ENCODE peak calls at places on chromosome 12, in nine cellular contexts. T is choroid plexus epithelial cell, F is tibial artery, Z is cardiac muscle cell, E is fibroblast of mammary gland, R is transverse colon, S is lower lobe of right lung, G is AG09319, I is fibroblast of lung. B is an unnamed sample.

GRCh38 chr12:78928200-78929074 is 63.9 kb downstream of the SYT1 start:
- DNase-seq in T (peak), F (no peak), Z (peak), E (peak), R (no peak), S (no peak), G (no peak), I (peak), B (no peak)

GRCh38 chr12:68177562-68177961 is 18.0 kb upstream of the IFNG start:
- DNase-seq in T (no peak), F (no peak), Z (no peak), E (no peak), R (no peak), S (no peak), G (no peak), I (no peak), B (no peak)

GRCh38 chr12:12028668-12029402 is 41.9 kb upstream of the BCL2L14 start:
- DNase-seq in T (no peak), F (no peak), Z (no peak), E (no peak), R (no peak), S (no peak), G (no peak), I (no peak), B (no peak)

GRCh38 chr12:105504286-105504685 is 173.8 kb downstream of the C12orf75 start:
- DNase-seq in T (no peak), F (no peak), Z (no peak), E (no peak), R (no peak), S (no peak), G (no peak), I (no peak), B (no peak)

GRCh38 chr12:79331870-79332269 is 358.9 kb downstream of the PAWR start:
- DNase-seq in T (peak), F (no peak), Z (peak), E (no peak), R (no peak), S (no peak), G (no peak), I (no peak), B (no peak)

GRCh38 chr12:18632848-18633247 is 105.0 kb downstream of the PLCZ1 start:
- DNase-seq in T (no peak), F (no peak), Z (no peak), E (no peak), R (no peak), S (no peak), G (no peak), I (no peak), B (no peak)

GRCh38 chr12:52279683-52280318 is 5.4 kb downstream of the KRT86 start:
- DNase-seq in T (peak), F (no peak), Z (peak), E (no peak), R (no peak), S (no peak), G (no peak), I (no peak), B (no peak)

GRCh38 chr12:1993341-1993740 is 10.9 kb downstream of the DCP1B start:
- DNase-seq in T (peak), F (no peak), Z (peak), E (peak), R (no peak), S (no peak), G (peak), I (peak), B (peak)

GRCh38 chr12:15590180-15590826 is 198.9 kb downstream of the EPS8 start:
- DNase-seq in T (peak), F (peak), Z (peak), E (peak), R (peak), S (no peak), G (no peak), I (peak), B (peak)

GRCh38 chr12:52495385-52495784 is 2.3 kb upstream of the KRT6A start:
- DNase-seq in T (peak), F (no peak), Z (peak), E (peak), R (no peak), S (peak), G (no peak), I (no peak), B (no peak)

GRCh38 chr12:131553409-131553808 is 157.5 kb upstream of the SFSWAP start:
- DNase-seq in T (no peak), F (no peak), Z (no peak), E (no peak), R (no peak), S (no peak), G (no peak), I (no peak), B (no peak)

GRCh38 chr12:72273499-72273837 is 1.3 kb downstream of the TRHDE start:
- DNase-seq in T (no peak), F (no peak), Z (no peak), E (no peak), R (no peak), S (no peak), G (no peak), I (no peak), B (no peak)

GRCh38 chr12:93978553-93978952 is 169.8 kb upstream of the PLXNC1 start:
- DNase-seq in T (peak), F (peak), Z (peak), E (peak), R (no peak), S (no peak), G (peak), I (peak), B (no peak)

GRCh38 chr12:26204612-26205289 is 9.4 kb downstream of the SSPN start:
- DNase-seq in T (peak), F (peak), Z (peak), E (peak), R (no peak), S (no peak), G (no peak), I (peak), B (no peak)

GRCh38 chr12:132285991-132286681 is 43.3 kb downstream of the GALNT9 start:
- DNase-seq in T (peak), F (peak), Z (peak), E (peak), R (peak), S (peak), G (no peak), I (peak), B (no peak)

GRCh38 chr12:5971194-5971850 is 26.3 kb upstream of the ANO2 start:
- DNase-seq in T (no peak), F (no peak), Z (no peak), E (no peak), R (no peak), S (no peak), G (no peak), I (no peak), B (no peak)

GRCh38 chr12:120117961-120118709 is 1.6 kb upstream of the RAB35 start:
- DNase-seq in T (peak), F (no peak), Z (peak), E (peak), R (no peak), S (no peak), G (no peak), I (peak), B (no peak)

GRCh38 chr12:68007023-68007422 is 17.8 kb downstream of the IFNG-AS1 start:
- DNase-seq in T (no peak), F (no peak), Z (no peak), E (peak), R (no peak), S (no peak), G (peak), I (peak), B (no peak)

GRCh38 chr12:4701863-4702262 is 18.3 kb upstream of the GALNT8 start:
- DNase-seq in T (no peak), F (no peak), Z (no peak), E (peak), R (no peak), S (no peak), G (no peak), I (no peak), B (no peak)

GRCh38 chr12:98329589-98329988 is 185.8 kb upstream of the TMPO start:
- DNase-seq in T (no peak), F (no peak), Z (no peak), E (no peak), R (no peak), S (no peak), G (no peak), I (no peak), B (no peak)

GRCh38 chr12:98328467-98328866 is 186.9 kb upstream of the TMPO start:
- DNase-seq in T (no peak), F (no peak), Z (no peak), E (no peak), R (no peak), S (no peak), G (no peak), I (no peak), B (no peak)

GRCh38 chr12:98334768-98335167 is 180.6 kb upstream of the TMPO start:
- DNase-seq in T (no peak), F (no peak), Z (no peak), E (no peak), R (no peak), S (no peak), G (no peak), I (no peak), B (no peak)

DNA sequence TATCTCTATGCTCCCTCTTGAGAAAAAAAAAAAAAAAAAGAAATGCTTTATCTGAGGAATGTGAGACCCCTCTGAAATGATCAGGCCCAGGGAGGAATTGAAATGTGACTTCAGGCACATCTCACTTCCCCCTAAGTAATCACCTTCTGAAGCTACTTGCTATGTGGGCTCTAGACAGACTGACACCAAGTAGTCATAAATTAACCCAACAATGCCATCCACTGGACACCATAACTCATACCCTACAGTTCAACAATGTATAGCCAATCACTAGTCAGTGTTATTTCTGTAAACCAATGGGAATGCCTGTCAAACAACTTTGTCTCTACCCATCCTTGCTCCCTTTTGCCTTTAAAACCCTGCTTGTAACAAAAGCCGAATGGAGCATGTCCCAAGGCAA is 182.8 kb upstream of the TMPO start:
- DNase-seq in T (no peak), F (no peak), Z (no peak), E (no peak), R (no peak), S (no peak), G (no peak), I (no peak), B (no peak)
- TF ChIP-seq CTCF in T (no peak), F (no peak), Z (no peak), E (no peak), R (no peak), S (no peak), G (no peak), I (no peak), B (no peak)

DNA sequence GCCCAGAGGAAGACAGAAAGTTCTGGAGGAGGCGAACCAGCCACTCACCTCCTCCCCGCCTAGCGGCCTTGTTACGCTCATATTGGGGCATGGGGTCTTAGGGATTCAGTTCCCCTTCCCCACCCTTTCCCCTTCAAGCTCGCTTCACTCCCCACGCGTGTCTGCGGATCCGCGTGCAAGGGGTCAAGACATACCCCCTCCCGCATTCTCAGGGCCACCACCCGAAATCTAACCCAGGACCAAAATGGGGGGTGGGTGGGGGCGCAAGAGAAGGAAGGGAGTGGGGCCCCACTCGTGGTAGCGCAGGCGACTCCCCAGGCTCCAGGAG is 576 bp upstream of the RFX4 start:
- DNase-seq in T (no peak), F (no peak), Z (no peak), E (no peak), R (no peak), S (no peak), G (no peak), I (no peak), B (no peak)
- TF ChIP-seq CTCF in T (no peak), F (no peak), Z (no peak), E (no peak), R (no peak), S (no peak), G (no peak), I (no peak), B (no peak)

GRCh38 chr12:56636675-56637540 is 6.8 kb upstream of the BAZ2A start:
- DNase-seq in T (peak), F (peak), Z (peak), E (peak), R (peak), S (peak), G (peak), I (peak), B (peak)

GRCh38 chr12:56635539-56636117 is 5.5 kb upstream of the BAZ2A start:
- DNase-seq in T (peak), F (no peak), Z (no peak), E (no peak), R (no peak), S (no peak), G (no peak), I (no peak), B (peak)

GRCh38 chr12:56634837-56635538 is 4.9 kb upstream of the BAZ2A start:
- DNase-seq in T (peak), F (peak), Z (peak), E (peak), R (peak), S (peak), G (no peak), I (peak), B (peak)

GRCh38 chr12:56637621-56638020 is 7.5 kb upstream of the BAZ2A start:
- DNase-seq in T (no peak), F (no peak), Z (no peak), E (no peak), R (no peak), S (no peak), G (no peak), I (no peak), B (no peak)

GRCh38 chr12:56636118-56636674 is 6.1 kb upstream of the BAZ2A start:
- DNase-seq in T (peak), F (peak), Z (peak), E (peak), R (peak), S (peak), G (peak), I (peak), B (peak)
- TF ChIP-seq CTCF in T (no peak), F (no peak), Z (no peak), E (no peak), R (no peak), S (no peak), G (no peak), I (no peak), B (no peak)

GRCh38 chr12:99390707-99391106 is 256.8 kb upstream of the GARIN6 start:
- DNase-seq in T (no peak), F (no peak), Z (peak), E (peak), R (no peak), S (no peak), G (no peak), I (no peak), B (peak)
- TF ChIP-seq CTCF in T (peak), F (no peak), Z (no peak), E (peak), R (no peak), S (no peak), G (peak), I (no peak), B (no peak)

B was measured in activated CD8-positive, alpha-beta T cell treated with anti-CD3 and anti-CD28 coated beads for 36 hours.